ENCODE peak calls at places on chromosomes 3 and 15, in four cellular contexts. A is B cell, L is GM12864, U is GM23338. D is an unnamed sample.

GRCh38 chr3:68705695-68706429 is 226.5 kb downstream of the TAFA4 start:
- DNase-seq in A (no peak), U (no peak), L (no peak), D (no peak)

GRCh38 chr15:39860200-39860599 is 59.9 kb downstream of the GPR176 start:
- DNase-seq in L (no peak), A (no peak), U (peak; percentile 51), D (no peak)

GRCh38 chr15:62455441-62455921 is 290.4 kb upstream of the C2CD4B start:
- DNase-seq in A (no peak), U (no peak), L (no peak), D (no peak)

GRCh38 chr3:104297617-104298016 is 1069.1 kb upstream of the ALCAM start:
- DNase-seq in U (no peak), A (no peak), L (no peak), D (no peak)

GRCh38 chr15:88800026-88800425 is 3.2 kb upstream of the ACAN start:
- DNase-seq in A (no peak), U (no peak), L (no peak), D (no peak)

GRCh38 chr3:10413041-10413440 is 92.1 kb upstream of the SEC13 start:
- DNase-seq in U (no peak), A (no peak), L (no peak), D (no peak)

GRCh38 chr3:141460097-141460704 is 26.6 kb upstream of the RASA2 start:
- DNase-seq in U (peak; percentile 95), A (peak; percentile 84), L (peak; percentile 33), D (peak; percentile 80)

GRCh38 chr3:194112120-194113106 is 23.5 kb upstream of the HES1 start:
- DNase-seq in A (no peak), L (no peak), U (no peak), D (no peak)

GRCh38 chr3:84759361-84759760 is 199.4 kb upstream of the CADM2 start:
- DNase-seq in U (no peak), L (no peak), A (no peak), D (no peak)

GRCh38 chr15:89346516-89346915 is 11.9 kb upstream of the POLG start:
- DNase-seq in U (peak; percentile 83), L (no peak), A (no peak), D (no peak)

GRCh38 chr15:80479191-80479590 is 75.0 kb downstream of the ARNT2 start:
- DNase-seq in L (no peak), A (no peak), U (no peak), D (no peak)

GRCh38 chr3:195187609-195188529 is 83.1 kb downstream of the XXYLT1 start:
- DNase-seq in U (peak; percentile 52), L (no peak), A (no peak), D (no peak)

GRCh38 chr3:195189821-195190220 is 81.1 kb downstream of the XXYLT1 start:
- DNase-seq in U (no peak), A (no peak), L (no peak), D (no peak)

GRCh38 chr3:195186041-195186709 is 84.8 kb downstream of the XXYLT1 start:
- DNase-seq in A (peak; percentile 29), U (no peak), L (no peak), D (peak; percentile 49)

GRCh38 chr3:195185574-195185973 is 85.4 kb downstream of the XXYLT1 start:
- DNase-seq in U (no peak), A (no peak), L (no peak), D (no peak)

GRCh38 chr3:195188530-195188917 is 82.4 kb downstream of the XXYLT1 start:
- DNase-seq in U (no peak), L (no peak), A (no peak), D (no peak)
- TF ChIP-seq CTCF in U (no peak), L (peak; percentile 15), A (no peak), D (no peak)

GRCh38 chr15:54014067-54014466 is 35.8 kb downstream of the UNC13C start:
- DNase-seq in U (no peak), A (no peak), L (no peak), D (no peak)

DNA sequence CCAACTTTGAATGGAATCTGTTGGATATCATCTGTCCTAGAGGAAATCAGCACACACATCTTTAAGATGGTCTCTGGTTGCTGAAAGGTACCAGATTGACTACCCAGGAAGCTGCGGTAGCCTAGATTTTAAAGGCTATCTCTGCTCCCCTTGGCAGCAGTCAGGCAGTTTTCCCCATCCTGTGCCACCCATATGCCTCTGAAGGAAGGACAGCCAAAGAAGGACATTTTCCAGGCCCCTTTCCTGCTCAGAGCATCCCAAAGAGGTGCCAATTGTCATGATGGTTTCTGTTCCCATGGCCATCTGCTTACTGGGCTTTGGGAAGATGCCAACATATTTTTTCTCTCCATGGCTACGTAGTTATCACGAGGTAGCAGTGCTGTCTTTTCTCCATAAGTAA is 39.7 kb downstream of the UNC13C start:
- DNase-seq in A (no peak), L (no peak), U (no peak), D (no peak)
- TF ChIP-seq CTCF in A (no peak), L (no peak), U (no peak), D (no peak)

DNA sequence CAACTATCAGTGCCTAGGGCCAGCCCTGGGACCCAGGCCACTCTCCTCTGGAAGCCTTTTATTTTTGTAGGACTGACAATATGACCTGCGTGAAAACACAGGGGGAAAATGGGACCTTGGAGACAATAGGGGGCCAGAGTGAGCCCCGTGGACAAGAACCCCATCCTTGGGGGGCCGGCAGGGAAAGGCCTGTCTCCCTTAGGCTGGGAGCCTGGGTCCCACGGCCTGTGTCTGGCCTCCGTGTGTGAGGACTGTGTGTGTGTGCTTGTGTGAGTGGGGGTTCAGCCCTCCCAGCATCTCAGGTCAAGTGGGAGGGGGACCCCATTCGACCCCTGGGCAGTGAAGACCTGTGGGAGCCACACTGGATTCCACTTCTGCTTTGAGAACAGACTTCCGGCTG is 53.3 kb downstream of the EXOG start:
- DNase-seq in U (no peak), A (no peak), L (no peak), D (no peak)
- TF ChIP-seq CTCF in U (no peak), A (no peak), L (no peak), D (no peak)

GRCh38 chr15:65286704-65287514 is at the start of gene PARP16:
- DNase-seq in L (peak; percentile 67), A (peak; percentile 97), U (peak; percentile 95), D (peak; percentile 93)
- TF ChIP-seq CTCF in L (no peak), A (no peak), U (peak; percentile 56), D (peak; percentile 66)

GRCh38 chr3:195739561-195740111 is 18.9 kb downstream of the MUC20 start:
- DNase-seq in L (no peak), U (no peak), A (no peak), D (no peak)

GRCh38 chr3:195735036-195735695 is 14.4 kb downstream of the MUC20 start:
- DNase-seq in L (no peak), U (no peak), A (no peak), D (no peak)

GRCh38 chr3:195732951-195733350 is 12.2 kb downstream of the MUC20 start:
- DNase-seq in A (no peak), L (no peak), U (no peak), D (no peak)

GRCh38 chr3:195736866-195737490 is 16.2 kb downstream of the MUC20 start:
- DNase-seq in A (no peak), U (no peak), L (no peak), D (no peak)

DNA sequence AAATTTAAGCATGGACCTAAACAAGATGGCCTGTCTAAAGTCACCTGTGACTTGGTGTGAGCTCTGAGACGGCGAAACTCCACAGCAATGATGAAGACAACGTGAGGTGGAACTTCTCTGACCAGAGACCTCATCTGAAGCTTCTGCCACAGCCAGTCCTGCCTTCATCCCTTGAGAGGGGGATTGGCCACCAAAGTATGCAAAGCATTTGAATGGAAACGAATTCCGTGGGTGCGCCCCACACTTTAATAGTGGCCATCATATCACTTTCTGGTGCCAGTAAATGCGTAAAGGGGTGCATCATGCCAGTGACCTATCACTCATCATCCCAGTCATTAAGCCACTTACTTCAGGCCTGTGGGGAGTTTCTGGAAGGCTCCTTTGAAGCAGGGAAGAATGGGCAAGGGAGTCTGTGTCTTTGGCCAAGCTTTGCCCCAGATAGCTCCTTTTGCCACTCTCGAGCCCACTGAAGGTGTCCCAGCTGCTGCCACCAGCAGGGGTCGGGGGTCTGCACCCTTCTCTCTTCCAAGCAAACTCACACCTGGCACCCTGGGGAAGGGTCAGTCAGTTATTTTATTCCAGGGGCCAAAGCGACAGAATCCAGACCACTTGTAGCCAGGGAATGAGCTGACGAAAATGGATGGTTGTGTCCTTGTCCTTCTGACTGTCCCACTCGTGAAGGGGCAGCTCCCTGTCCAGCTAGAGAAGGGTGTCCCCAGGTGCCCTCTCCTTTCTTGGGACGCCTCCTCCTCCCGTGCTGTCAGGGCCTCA is 17.7 kb downstream of the MUC20 start:
- DNase-seq in L (no peak), U (no peak), A (no peak), D (no peak)
- TF ChIP-seq CTCF in L (no peak), U (peak; percentile 38), A (no peak), D (no peak)

DNA sequence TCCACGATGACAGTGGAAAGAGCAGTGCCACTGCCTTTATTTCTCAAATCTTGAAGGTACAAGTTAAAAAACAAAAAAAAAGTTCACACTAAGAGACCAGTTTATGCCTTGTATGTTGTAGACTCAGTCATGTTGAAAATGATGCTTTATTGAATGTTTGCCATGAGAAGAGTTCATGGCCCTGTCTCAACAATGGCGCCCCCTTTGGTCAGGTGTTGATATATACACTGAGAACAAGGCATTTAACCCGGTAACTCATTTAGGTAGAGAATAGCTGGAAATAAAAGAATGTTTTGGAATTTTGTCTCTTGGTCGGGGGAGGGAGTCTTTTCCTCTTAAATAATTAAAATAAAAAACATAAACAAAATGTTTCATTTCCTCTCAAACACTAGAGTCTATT is 145.6 kb upstream of the SLC2A2 start:
- DNase-seq in U (peak; percentile 75), A (no peak), L (no peak), D (no peak)
- TF ChIP-seq CTCF in U (peak; percentile 73), A (no peak), L (peak; percentile 44), D (no peak)

GRCh38 chr3:148309390-148310035 is 388.2 kb upstream of the AGTR1 start:
- DNase-seq in U (peak; percentile 79), A (peak; percentile 6), L (peak; percentile 37), D (no peak)
- TF ChIP-seq CTCF in U (peak; percentile 86), A (peak; percentile 53), L (peak; percentile 83), D (peak; percentile 42)

GRCh38 chr3:79368403-79368802 is 399.4 kb downstream of the ROBO1 start:
- DNase-seq in U (peak; percentile 29), A (no peak), L (no peak), D (no peak)

GRCh38 chr3:79366414-79366813 is 401.4 kb downstream of the ROBO1 start:
- DNase-seq in A (no peak), L (no peak), U (no peak), D (no peak)

GRCh38 chr3:79369306-79369705 is 398.5 kb downstream of the ROBO1 start:
- DNase-seq in L (no peak), U (peak; percentile 24), A (no peak), D (no peak)

GRCh38 chr3:79367066-79367465 is 400.7 kb downstream of the ROBO1 start:
- DNase-seq in A (no peak), L (no peak), U (no peak), D (no peak)

DNA sequence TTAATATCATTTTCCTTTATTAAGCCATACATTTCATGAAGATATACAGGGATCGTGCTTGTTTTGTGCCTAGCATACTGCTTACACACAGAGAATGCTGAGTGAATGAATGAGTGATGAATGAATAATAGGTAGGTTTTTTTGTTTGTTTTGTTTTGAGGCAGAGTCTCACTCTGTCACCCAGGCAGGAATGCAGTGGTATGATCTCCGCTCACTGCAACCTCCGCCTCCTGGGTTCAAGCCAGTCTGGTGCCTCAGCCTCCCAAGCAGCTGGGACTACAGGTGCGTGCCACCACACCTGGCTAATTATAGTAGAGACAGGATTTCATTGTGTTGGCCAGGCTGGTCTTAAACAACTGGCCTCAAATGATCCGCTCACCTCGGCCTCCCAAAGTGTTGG is 400.0 kb downstream of the ROBO1 start:
- DNase-seq in L (no peak), A (no peak), U (no peak), D (no peak)
- TF ChIP-seq CTCF in L (no peak), A (no peak), U (no peak), D (no peak)

D was measured in GM13976.